ENCODE peak calls at places on chromosomes 6 and 20, in five cellular contexts. F, P, C, J and V are unnamed samples. For H3K27me3, the result is how much of the 10 kb centered on the place peaks cover.

GRCh38 chr20:23679448-23680092 is 9.3 kb downstream of the CST4 start:
- DNase-seq in F (no peak), P (no peak), C (no peak), J (peak), V (peak)

GRCh38 chr6:12112540-12113189 is 100.6 kb downstream of the HIVEP1 start:
- DNase-seq in F (no peak), P (no peak), C (no peak), J (no peak), V (no peak)

GRCh38 chr20:10611357-10611756 is 62.4 kb downstream of the JAG1 start:
- DNase-seq in F (no peak), P (peak), C (peak), J (no peak), V (peak)

GRCh38 chr6:21594427-21595264 is 1.1 kb downstream of the SOX4 start:
- DNase-seq in F (peak), P (peak), C (peak), J (peak), V (peak)

GRCh38 chr6:166253277-166254229 is 54.6 kb downstream of the PRR18 start:
- DNase-seq in F (no peak), P (no peak), C (peak), J (no peak), V (no peak)

GRCh38 chr20:56504373-56505005 is 20.1 kb upstream of the FAM209A start:
- DNase-seq in F (no peak), P (no peak), C (no peak), J (no peak), V (no peak)

GRCh38 chr20:57695012-57695411 is 14.8 kb downstream of the PMEPA1 start:
- DNase-seq in F (peak), P (peak), C (no peak), J (peak), V (peak)

GRCh38 chr20:36856691-36857635 is 19.0 kb upstream of the TLDC2 start:
- DNase-seq in F (no peak), P (peak), C (no peak), J (no peak), V (peak)

GRCh38 chr6:161736341-161736740 is 462.5 kb upstream of the AGPAT4 start:
- DNase-seq in F (no peak), P (no peak), C (no peak), J (no peak), V (no peak)

GRCh38 chr6:113169484-113169883 is 687.7 kb upstream of the MARCKS start:
- DNase-seq in F (no peak), P (peak), C (no peak), J (no peak), V (peak)

GRCh38 chr6:145247677-145248419 is 487.5 kb downstream of the EPM2A start:
- DNase-seq in F (peak), P (peak), C (no peak), J (no peak), V (peak)

GRCh38 chr6:73314577-73315492 is 39.2 kb downstream of the DPPA5 start:
- DNase-seq in F (no peak), P (no peak), C (no peak), J (no peak), V (no peak)

GRCh38 chr6:78243519-78243918 is 590.7 kb downstream of the MEI4 start:
- DNase-seq in F (no peak), P (peak), C (peak), J (no peak), V (peak)

GRCh38 chr20:19828233-19828632 is 70.2 kb downstream of the RIN2 start:
- DNase-seq in F (peak), P (peak), C (no peak), J (no peak), V (peak)

GRCh38 chr6:53280207-53280606 is 68.5 kb downstream of the ELOVL5 start:
- DNase-seq in F (no peak), P (no peak), C (no peak), J (no peak), V (no peak)

GRCh38 chr6:45422541-45423110 is 44.9 kb upstream of the SUPT3H start:
- DNase-seq in F (no peak), P (peak), C (peak), J (peak), V (peak)

DNA sequence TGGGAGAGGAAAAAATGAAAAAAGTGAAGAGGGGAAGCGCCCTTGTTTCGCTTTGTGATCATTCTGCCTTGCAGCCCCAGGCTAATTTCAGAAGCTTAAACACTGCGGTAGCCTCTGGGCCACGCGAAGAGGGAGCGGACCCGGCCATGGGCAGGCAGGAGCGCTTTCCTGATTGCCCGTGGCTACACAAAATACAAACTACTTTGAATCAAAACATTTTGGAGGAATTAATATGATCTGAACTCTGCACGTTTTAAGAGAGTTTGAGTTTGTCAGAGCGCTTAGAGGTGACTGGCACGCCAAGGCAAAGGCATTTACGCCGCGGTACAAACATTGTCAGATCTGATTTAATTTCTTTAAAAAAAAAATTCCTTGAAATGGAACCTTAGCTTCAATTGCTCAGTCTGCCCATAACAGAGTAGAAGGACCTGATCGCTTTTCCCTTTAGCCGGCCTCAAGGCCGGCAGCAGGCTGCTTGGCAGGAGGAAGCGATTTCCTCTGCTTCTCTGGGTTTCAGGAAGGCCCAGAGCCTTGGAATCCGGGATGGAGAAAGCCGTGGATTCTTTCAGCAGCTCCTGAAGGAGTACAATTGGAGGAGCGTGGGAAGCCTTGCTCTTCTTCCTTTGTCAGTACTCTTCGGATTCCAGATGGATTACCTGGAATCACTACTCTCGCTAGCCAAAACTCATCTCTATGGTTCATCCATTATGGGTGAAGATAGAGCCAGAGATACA is 9.7 kb downstream of the TFAP2D start:
- DNase-seq in F (no peak), P (no peak), C (no peak), J (no peak), V (no peak)
- H3K27me3 ChIP-seq in F (under half), P (half or more), C (under half), J (under half), V (half or more)

DNA sequence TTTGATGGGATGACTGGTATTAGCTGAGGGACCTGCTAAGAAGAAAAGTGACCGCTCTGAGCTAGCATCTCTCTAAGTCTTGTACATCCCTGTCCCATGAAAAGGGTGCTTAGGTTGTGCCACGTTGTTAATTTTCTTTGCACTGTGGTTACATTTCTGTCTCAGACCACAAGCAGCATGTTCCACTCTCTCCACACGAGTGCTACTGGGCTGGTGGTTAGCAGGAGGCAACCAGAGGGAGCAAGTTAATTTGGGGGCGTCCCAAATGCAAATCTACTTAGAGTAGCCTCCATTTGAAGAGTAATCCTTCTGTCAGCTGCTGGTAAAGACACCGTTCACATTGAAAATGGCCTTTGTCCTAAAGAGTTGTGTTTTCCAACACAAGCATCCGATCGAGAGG is 3.4 kb upstream of the SCML4 start:
- DNase-seq in F (no peak), P (no peak), C (no peak), J (no peak), V (no peak)
- H3K27me3 ChIP-seq in F (under half), P (under half), C (under half), J (under half), V (under half)

GRCh38 chr20:2749951-2750342 is 50.5 kb downstream of the CPXM1 start:
- DNase-seq in F (no peak), P (no peak), C (no peak), J (no peak), V (no peak)
- H3K27me3 ChIP-seq in F (under half), P (under half), C (under half), J (under half), V (under half)

DNA sequence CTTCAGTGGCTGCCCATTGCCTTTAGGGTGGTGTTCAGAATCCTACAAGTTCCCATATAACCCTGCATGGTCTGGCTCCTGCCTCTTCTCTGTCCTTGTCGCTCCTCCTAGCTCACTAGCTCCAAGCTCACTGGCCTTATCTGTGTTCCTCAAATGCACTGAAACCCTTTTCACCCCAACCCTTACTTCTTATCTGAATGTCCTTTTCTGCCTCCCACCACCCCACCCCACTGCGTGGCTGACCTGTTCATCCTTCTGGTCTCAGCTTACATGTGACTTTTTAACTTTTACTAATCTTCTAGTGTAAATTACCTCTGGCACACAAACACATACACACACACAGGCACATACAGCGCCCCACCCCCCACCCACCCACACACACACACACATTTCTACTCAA is 41.0 kb upstream of the GLP1R start:
- DNase-seq in F (no peak), P (no peak), C (no peak), J (no peak), V (no peak)
- H3K27me3 ChIP-seq in F (half or more), P (half or more), C (under half), J (under half), V (under half)

DNA sequence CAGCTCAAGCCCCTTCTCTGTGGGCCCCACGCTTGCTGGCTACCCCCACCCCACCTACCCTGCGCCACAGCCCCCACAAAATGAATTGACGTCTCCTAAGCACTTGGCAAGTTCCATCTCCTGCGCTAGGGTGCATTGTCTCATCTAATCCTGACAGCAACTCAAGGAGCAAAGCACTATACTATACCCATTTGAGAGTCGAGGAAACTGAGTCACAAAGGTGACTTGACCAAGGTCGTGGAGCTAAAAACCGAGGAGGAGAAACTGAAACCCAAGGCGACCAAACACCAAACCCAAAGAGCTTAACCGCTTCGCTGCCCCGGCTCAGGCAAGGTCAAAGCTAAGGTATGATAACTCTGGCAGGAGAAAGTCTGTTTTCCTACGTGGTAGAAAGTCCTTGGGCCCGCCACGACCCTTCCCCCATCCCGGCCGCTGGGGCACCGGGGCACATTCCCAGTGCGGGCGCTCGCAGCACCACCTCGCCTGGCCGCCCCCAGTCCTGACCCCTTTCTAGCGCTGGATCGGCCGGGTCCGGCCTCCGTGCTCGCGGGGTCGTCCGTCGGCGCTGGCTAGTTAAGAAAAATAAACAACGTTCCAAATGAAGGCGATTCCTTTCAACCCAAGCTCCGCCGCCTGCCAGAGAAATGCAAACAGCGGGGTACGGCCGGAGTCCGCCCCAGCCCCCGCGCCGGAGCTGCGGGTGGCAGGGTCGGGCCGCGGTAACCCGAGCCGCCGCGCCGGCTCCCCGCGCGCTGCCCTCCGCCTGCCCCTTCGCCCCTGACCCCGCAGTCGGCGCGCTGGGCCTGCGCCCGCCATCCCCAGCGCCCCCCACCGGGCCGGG is 37.3 kb downstream of the NCR2 start:
- DNase-seq in F (no peak), P (no peak), C (no peak), J (no peak), V (no peak)
- H3K27me3 ChIP-seq in F (under half), P (half or more), C (half or more), J (under half), V (under half)

DNA sequence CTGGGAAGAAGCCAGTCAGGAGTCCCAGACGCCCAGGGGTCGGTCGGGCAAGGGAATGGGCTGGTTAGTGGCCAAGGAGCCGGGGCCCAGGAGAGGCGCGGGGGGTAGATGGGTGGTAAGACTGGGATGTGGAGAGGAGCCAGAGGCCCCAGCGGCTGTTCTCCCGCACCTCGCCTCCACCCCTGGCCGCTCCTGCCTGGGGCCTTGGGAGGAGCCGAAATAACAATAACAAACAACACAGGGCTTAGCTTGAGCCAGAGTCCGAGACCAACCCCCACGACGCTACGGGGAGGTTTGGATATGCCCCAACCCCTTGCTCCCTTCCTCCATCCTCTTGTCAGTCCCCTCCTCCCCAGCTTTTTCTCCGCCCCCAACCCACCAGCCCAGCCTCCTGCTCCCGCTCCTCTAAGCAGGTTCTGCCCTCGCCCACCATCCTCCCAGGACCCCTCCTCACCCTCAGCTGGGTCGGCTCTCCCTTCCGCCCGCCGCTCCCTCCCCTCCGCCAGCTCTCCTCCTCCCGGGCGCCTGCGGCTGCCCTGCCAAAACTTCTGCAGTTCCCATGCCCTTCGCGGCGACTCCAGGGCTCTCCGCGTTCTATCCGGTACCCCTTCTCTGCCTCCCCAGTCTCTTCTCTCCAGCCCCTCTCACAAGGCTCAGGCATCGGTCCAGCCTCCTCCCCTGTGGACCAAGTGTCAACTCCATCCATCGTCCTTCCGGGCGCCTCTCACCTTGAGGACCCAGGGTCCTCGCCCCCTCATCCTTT is 1.1 kb downstream of the RNF39 start:
- DNase-seq in F (no peak), P (peak), C (no peak), J (no peak), V (no peak)
- H3K27me3 ChIP-seq in F (under half), P (under half), C (half or more), J (under half), V (under half)

GRCh38 chr6:50845499-50846108 is 26.9 kb downstream of the TFAP2B start:
- DNase-seq in F (no peak), P (no peak), C (no peak), J (no peak), V (no peak)
- H3K27me3 ChIP-seq in F (under half), P (half or more), C (under half), J (under half), V (under half)

DNA sequence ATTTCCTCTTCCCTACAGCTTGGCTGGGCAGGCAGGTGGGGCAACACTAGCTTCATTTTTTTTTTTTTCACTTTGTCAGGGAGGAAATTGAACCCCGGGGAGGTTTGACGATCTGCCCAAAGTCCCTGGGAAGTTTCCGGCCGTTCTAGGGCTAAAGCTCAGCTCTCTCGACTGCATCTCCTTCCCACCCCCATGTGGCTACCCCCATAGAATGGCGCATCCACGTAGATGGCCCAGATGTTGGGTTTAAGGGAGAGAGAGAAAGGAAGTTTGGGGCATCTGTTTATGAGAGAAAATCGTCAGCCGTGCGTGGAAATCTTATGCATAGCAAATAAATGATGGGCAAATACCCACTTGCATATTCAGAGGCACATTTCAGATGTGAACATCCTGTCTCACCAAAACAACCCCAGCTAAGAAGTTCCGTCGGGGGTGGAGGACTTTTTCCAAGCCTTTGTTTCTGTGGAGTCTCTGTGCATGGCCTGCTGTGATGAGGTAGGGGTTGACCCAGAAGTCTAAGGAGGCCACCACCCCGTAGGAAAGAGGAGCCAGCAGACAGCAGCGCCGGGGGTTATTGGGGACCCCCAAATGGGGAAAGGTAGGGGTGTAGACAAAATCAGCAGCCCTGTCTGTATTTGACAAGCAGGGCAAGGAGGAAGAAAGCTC is 40.5 kb upstream of the ZNF831 start:
- DNase-seq in F (no peak), P (no peak), C (no peak), J (no peak), V (no peak)
- H3K27me3 ChIP-seq in F (half or more), P (half or more), C (under half), J (under half), V (under half)

GRCh38 chr20:39076958-39077357 is 114.8 kb downstream of the DHX35 start:
- DNase-seq in F (no peak), P (no peak), C (no peak), J (no peak), V (no peak)
- H3K27me3 ChIP-seq in F (half or more), P (under half), C (under half), J (under half), V (under half)

GRCh38 chr20:62995898-62996595 is 10.7 kb downstream of the BHLHE23 start:
- DNase-seq in F (no peak), P (no peak), C (no peak), J (no peak), V (no peak)
- H3K27me3 ChIP-seq in F (half or more), P (under half), C (half or more), J (under half), V (under half)